ENCODE peak calls at places on chromosomes 5 and 9, in six cellular contexts. D is heart left ventricle, U is HCT116, B is esophagus squamous epithelium, Q is left ventricle myocardium inferior, K is ovary. W is an unnamed sample.
A peak's percentile ranks its signal among the peaks of the same experiment; 100 is the strongest.

GRCh38 chr5:160539431-160539830 is 117.8 kb downstream of the PTTG1 start:
- DNase-seq in B (no peak), U (no peak), D (no peak), Q (no peak), K (no peak), W (no peak)

GRCh38 chr9:30943446-30944232 is 1440.8 kb upstream of the ACO1 start:
- DNase-seq in U (no peak), Q (no peak), B (no peak), K (no peak), D (no peak), W (no peak)

GRCh38 chr5:33611882-33612281 is 171.1 kb downstream of the TARS1 start:
- DNase-seq in B (no peak), U (no peak), Q (no peak), K (no peak), D (no peak), W (no peak)

GRCh38 chr9:35659340-35659739 is 1.2 kb downstream of the CCDC107 start:
- DNase-seq in U (no peak), D (no peak), B (no peak), K (no peak), Q (no peak), W (no peak)

GRCh38 chr5:111730659-111731382 is 26.2 kb downstream of the NREP start:
- DNase-seq in Q (no peak), B (no peak), D (no peak), K (no peak), U (no peak), W (no peak)

GRCh38 chr5:55187370-55187769 is 14.4 kb upstream of the CDC20B start:
- DNase-seq in Q (no peak), B (no peak), K (no peak), U (peak; percentile 57), D (no peak), W (no peak)

GRCh38 chr9:126299706-126300276 is 26.8 kb upstream of the MVB12B start:
- DNase-seq in U (no peak), K (no peak), Q (no peak), B (no peak), D (no peak), W (no peak)

GRCh38 chr9:13002740-13003139 is 227.9 kb downstream of the LURAP1L start:
- DNase-seq in K (no peak), U (no peak), Q (no peak), D (no peak), B (no peak), W (no peak)

GRCh38 chr5:96614110-96614691 is 48.0 kb upstream of the CAST start:
- DNase-seq in Q (no peak), U (peak; percentile 79), B (no peak), D (peak; percentile 58), K (peak; percentile 75), W (no peak)

GRCh38 chr5:375336-375920 is 53.9 kb downstream of the AHRR start:
- DNase-seq in K (no peak), B (no peak), U (no peak), Q (no peak), D (no peak), W (peak; percentile 63)

GRCh38 chr9:128214571-128215490 is 11.7 kb downstream of the DNM1 start:
- DNase-seq in K (no peak), U (no peak), Q (no peak), D (no peak), B (no peak), W (no peak)

GRCh38 chr5:160231789-160232342 is 2.6 kb downstream of the FABP6 start:
- DNase-seq in U (no peak), D (no peak), Q (no peak), B (no peak), K (no peak), W (no peak)

GRCh38 chr5:73780297-73781080 is 154.5 kb downstream of the ARHGEF28 start:
- DNase-seq in B (no peak), K (no peak), U (no peak), Q (no peak), D (peak; percentile 16), W (no peak)

GRCh38 chr5:123460296-123460729 is 37.1 kb upstream of the CEP120 start:
- DNase-seq in U (peak; percentile 47), B (no peak), D (no peak), K (no peak), Q (no peak), W (no peak)

GRCh38 chr9:133844876-133845658 is 106.9 kb upstream of the SARDH start:
- DNase-seq in Q (peak; percentile 79), D (peak; percentile 88), B (no peak), K (peak; percentile 43), U (no peak), W (peak; percentile 86)

GRCh38 chr5:72499730-72500129 is 7.5 kb downstream of the ZNF366 start:
- DNase-seq in B (no peak), D (peak; percentile 65), Q (peak; percentile 51), U (no peak), K (no peak), W (no peak)

GRCh38 chr5:2914991-2915484 is 163.6 kb upstream of the IRX2 start:
- DNase-seq in Q (no peak), K (no peak), B (no peak), D (no peak), U (no peak), W (no peak)

GRCh38 chr9:12916037-12916436 is 141.2 kb downstream of the LURAP1L start:
- DNase-seq in B (no peak), U (peak; percentile 18), K (no peak), D (no peak), Q (no peak), W (no peak)

GRCh38 chr5:34923694-34924461 is 5.5 kb upstream of the DNAJC21 start:
- DNase-seq in U (peak; percentile 74), K (no peak), D (no peak), Q (no peak), B (no peak), W (no peak)

GRCh38 chr5:154995679-154996078 is 17.9 kb upstream of the KIF4B start:
- DNase-seq in Q (no peak), D (no peak), K (no peak), B (no peak), U (no peak), W (no peak)

DNA sequence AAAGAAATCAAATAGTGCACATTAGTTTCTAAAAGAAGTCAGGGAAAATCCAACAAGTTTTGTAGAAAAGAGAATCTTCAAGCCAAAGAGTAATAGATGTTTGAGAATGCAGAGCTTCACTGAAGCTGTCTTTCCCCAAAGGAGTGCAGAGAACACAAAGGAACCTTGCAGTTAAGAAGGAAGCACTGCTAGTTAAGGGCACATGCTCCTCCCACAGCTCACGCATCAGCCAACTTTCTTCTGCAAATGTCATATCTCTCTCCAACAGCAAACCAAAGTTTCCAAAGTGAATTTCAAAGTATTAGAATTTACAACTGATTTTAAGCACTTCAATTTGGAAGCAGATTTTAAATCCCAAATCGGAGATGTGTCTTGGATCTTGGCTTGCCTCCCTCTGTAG is 116.3 kb upstream of the FST start:
- DNase-seq in U (no peak), K (no peak), Q (peak; percentile 15), D (no peak), B (no peak), W (no peak)
- H3K4me1 ChIP-seq in U (no peaks in the 10 kb centered on the region), K (no peaks in the 10 kb centered on the region), Q (no peaks in the 10 kb centered on the region), D (no peaks in the 10 kb centered on the region), B (peaks cover 20% of the 10 kb centered on the region), W (no peaks in the 10 kb centered on the region)

DNA sequence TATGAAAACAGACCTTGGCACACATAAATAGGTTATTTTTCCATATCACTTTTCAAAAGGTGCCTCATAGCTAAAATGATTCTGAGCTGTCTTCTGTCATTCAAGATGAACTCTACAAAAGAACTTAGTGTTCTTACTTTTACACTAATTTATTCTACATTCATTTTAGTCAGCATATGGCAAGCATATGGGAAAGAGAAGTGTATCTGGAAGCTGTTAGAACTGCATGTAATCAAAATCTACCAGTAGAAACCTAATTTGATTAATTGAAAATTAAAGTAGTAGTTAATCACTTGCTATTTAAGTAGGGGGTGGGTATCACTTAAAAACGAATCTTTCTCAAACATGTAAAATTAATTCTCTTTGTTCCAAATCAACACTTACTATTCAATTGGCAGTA is 115.7 kb downstream of the MLLT3 start:
- DNase-seq in U (no peak), K (no peak), Q (no peak), B (no peak), D (no peak), W (no peak)
- H3K27ac ChIP-seq in U (no peak overlapping the region), K (no peak overlapping the region), Q (no peak overlapping the region), B (no peak overlapping the region), D (no peak overlapping the region), W (no peak overlapping the region)

GRCh38 chr5:177429248-177430045 is 3.0 kb downstream of the GRK6 start:
- DNase-seq in B (peak; percentile 47), D (peak; percentile 66), U (no peak), Q (peak; percentile 67), K (no peak), W (peak; percentile 93)
- H3K4me1 ChIP-seq in B (peaks cover 83% of the 10 kb centered on the region), D (peaks cover 6% of the 10 kb centered on the region), U (peaks cover 15% of the 10 kb centered on the region), Q (peaks cover 53% of the 10 kb centered on the region), K (peaks cover 11% of the 10 kb centered on the region), W (peaks cover 12% of the 10 kb centered on the region)

DNA sequence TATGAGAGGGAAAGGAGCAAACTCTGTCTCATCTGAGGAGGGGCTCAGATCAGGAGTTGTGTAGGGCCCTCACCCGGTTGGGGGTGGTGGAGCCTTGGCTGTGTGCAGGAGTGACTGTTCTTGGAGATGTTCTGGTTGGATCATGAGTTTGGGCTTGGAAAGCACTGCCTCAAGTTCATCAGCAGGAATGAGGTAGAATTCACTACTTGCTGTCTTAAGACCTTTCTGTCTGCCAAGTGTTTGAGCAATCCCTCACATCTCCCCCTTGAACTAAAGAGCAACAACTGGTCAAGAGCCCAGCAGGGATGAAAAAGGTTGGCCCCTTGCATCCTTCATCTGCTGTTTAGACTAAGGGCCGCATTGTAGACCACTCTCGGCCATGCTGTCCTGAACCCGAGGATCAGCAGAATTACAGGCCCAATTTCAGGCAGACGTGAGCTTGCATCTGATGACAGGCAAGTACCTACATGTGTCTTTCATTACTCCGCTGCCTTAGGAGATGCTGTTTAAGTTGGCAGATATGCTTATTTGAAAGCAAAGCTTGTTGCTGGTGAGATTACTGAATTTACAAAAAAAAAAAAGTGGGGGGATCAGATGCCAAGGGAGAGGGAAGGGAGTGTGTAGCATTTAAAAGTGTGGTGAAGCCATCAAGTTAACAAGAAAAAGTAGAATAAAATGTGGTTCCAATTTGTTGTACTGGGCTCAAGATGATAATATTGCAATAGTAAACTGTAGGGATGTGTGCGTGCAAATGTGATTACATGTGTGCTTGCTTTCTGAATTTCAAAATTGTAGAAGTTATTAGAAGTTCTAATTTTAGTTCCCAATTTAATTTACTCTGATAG is 36.5 kb downstream of the PIK3R1 start:
- DNase-seq in D (no peak), B (no peak), K (peak; percentile 62), Q (peak; percentile 43), U (no peak), W (no peak)
- H3K27ac ChIP-seq in D (peak overlapping the region; percentile 83), B (peak overlapping the region; percentile 78), K (no peak overlapping the region), Q (peak overlapping the region; percentile 91), U (no peak overlapping the region), W (peak overlapping the region; percentile 61)

GRCh38 chr9:37042421-37042820 is 8.4 kb upstream of the PAX5 start:
- DNase-seq in B (no peak), D (no peak), K (no peak), U (no peak), Q (no peak), W (no peak)

GRCh38 chr9:37037744-37038640 is 3.9 kb upstream of the PAX5 start:
- DNase-seq in Q (no peak), U (no peak), K (no peak), B (no peak), D (no peak), W (no peak)

GRCh38 chr9:37037137-37037743 is 3.2 kb upstream of the PAX5 start:
- DNase-seq in D (no peak), B (no peak), U (no peak), K (no peak), Q (no peak), W (no peak)

GRCh38 chr9:37039065-37039464 is 5.0 kb upstream of the PAX5 start:
- DNase-seq in B (no peak), D (no peak), K (no peak), Q (no peak), U (no peak), W (no peak)

GRCh38 chr9:37040508-37041127 is 6.5 kb upstream of the PAX5 start:
- DNase-seq in Q (no peak), U (no peak), B (no peak), K (no peak), D (no peak), W (no peak)
- H3K4me1 ChIP-seq in Q (peaks cover 27% of the 10 kb centered on the region), U (no peaks in the 10 kb centered on the region), B (peaks cover 28% of the 10 kb centered on the region), K (peaks cover 9% of the 10 kb centered on the region), D (peaks cover 18% of the 10 kb centered on the region), W (peaks cover 24% of the 10 kb centered on the region)

W was measured in left lung.